ENCODE peak calls at places on chromosomes 3 and 15, in six cellular contexts. R is cardiac fibroblast, F is neural crest cell, C is AG08395, N is nephron progenitor cell, W is AG09309. Z is an unnamed sample.

GRCh38 chr15:38038659-38039442 is 104.4 kb downstream of the TMCO5A start:
- DNase-seq in R (peak; percentile 89), F (no peak), C (peak; percentile 74), N (no peak), W (peak; percentile 76), Z (no peak)

GRCh38 chr15:89888214-89888804 is 5.5 kb downstream of the AP3S2 start:
- DNase-seq in R (peak; percentile 80), F (no peak), C (peak; percentile 81), N (no peak), W (peak; percentile 71), Z (peak; percentile 56)

GRCh38 chr3:140717915-140718314 is 40.1 kb downstream of the TRIM42 start:
- DNase-seq in R (no peak), F (no peak), C (no peak), N (no peak), W (no peak), Z (no peak)

GRCh38 chr3:194367992-194368841 is 1.3 kb downstream of the LRRC15 start:
- DNase-seq in R (peak; percentile 5), F (no peak), C (peak; percentile 74), N (peak; percentile 48), W (peak; percentile 67), Z (no peak)

GRCh38 chr15:68470049-68470738 is 38.2 kb upstream of the ITGA11 start:
- DNase-seq in R (no peak), F (no peak), C (no peak), N (no peak), W (no peak), Z (no peak)

GRCh38 chr15:81858586-81858985 is 187.2 kb downstream of the MEX3B start:
- DNase-seq in R (no peak), F (no peak), C (no peak), N (no peak), W (no peak), Z (no peak)

GRCh38 chr15:91871138-91871537 is 17.6 kb downstream of the SLCO3A1 start:
- DNase-seq in R (no peak), F (no peak), C (no peak), N (no peak), W (no peak), Z (no peak)

GRCh38 chr3:71968491-71968890 is 183.5 kb upstream of the PROK2 start:
- DNase-seq in R (no peak), F (no peak), C (no peak), N (no peak), W (no peak), Z (no peak)

GRCh38 chr15:50798684-50799083 is 33.2 kb upstream of the SPPL2A start:
- DNase-seq in R (no peak), F (no peak), C (no peak), N (no peak), W (no peak), Z (peak; percentile 31)

GRCh38 chr3:30690199-30690598 is 83.8 kb downstream of the TGFBR2 start:
- DNase-seq in R (no peak), F (no peak), C (no peak), N (no peak), W (no peak), Z (no peak)

GRCh38 chr3:60147249-60147648 is 1097.4 kb upstream of the CFAP20DC start:
- DNase-seq in R (no peak), F (no peak), C (no peak), N (no peak), W (no peak), Z (no peak)

GRCh38 chr15:25181290-25182097 is 226.7 kb downstream of the SNRPN start:
- DNase-seq in R (no peak), F (no peak), C (no peak), N (no peak), W (no peak), Z (no peak)

GRCh38 chr15:82549199-82549665 is 9.0 kb upstream of the RPS17 start:
- DNase-seq in R (no peak), F (no peak), C (no peak), N (no peak), W (no peak), Z (no peak)

GRCh38 chr15:99931703-99932603 is 198.7 kb upstream of the LYSMD4 start:
- DNase-seq in R (no peak), F (no peak), C (no peak), N (no peak), W (no peak), Z (no peak)

GRCh38 chr3:188174309-188175044 is 20.5 kb downstream of the LPP start:
- DNase-seq in R (no peak), F (no peak), C (no peak), N (peak; percentile 18), W (no peak), Z (no peak)

GRCh38 chr3:124351430-124352142 is 359.7 kb upstream of the ROPN1 start:
- DNase-seq in R (peak; percentile 77), F (peak; percentile 16), C (peak; percentile 88), N (peak; percentile 43), W (peak; percentile 40), Z (peak; percentile 61)

GRCh38 chr15:43274136-43274535 is 7.4 kb upstream of the TGM5 start:
- DNase-seq in R (peak; percentile 3), F (no peak), C (peak; percentile 31), N (no peak), W (no peak), Z (no peak)

GRCh38 chr3:17518189-17519059 is 224.0 kb downstream of the TBC1D5 start:
- DNase-seq in R (no peak), F (no peak), C (no peak), N (no peak), W (no peak), Z (no peak)

GRCh38 chr15:93063292-93063671 is 25.7 kb downstream of the RGMA start:
- DNase-seq in R (no peak), F (no peak), C (no peak), N (no peak), W (no peak), Z (no peak)

GRCh38 chr3:42970557-42970956 is 8.6 kb upstream of the GASK1A start:
- DNase-seq in R (no peak), F (no peak), C (no peak), N (no peak), W (no peak), Z (no peak)

Z was measured in endothelial cell of umbilical vein.